ENCODE peak calls at places on chromosomes 16 and 17, in four cellular contexts. G is progenitor cell of endocrine pancreas; N is stimulated activated CD4-positive, alpha-beta T cell treated with anti-CD3 and anti-CD28 coated beads, Interleukin-15, amount 100 ng/mL, for 48 hours; B is SHP77. Q is an unnamed sample.

GRCh38 chr17:45043268-45043681 is 8.2 kb downstream of the DCAKD start:
- DNase-seq in G (no peak), N (no peak), B (peak; percentile 7), Q (peak; percentile 34)

GRCh38 chr16:66959645-66960177 is 1.4 kb upstream of the CES3 start:
- DNase-seq in B (no peak), N (no peak), G (no peak), Q (no peak)

GRCh38 chr16:19415461-19415860 is 2.2 kb upstream of the TMC5 start:
- DNase-seq in B (no peak), G (no peak), N (no peak), Q (no peak)

GRCh38 chr16:11462036-11462435 is 116.8 kb downstream of the RMI2 start:
- DNase-seq in G (no peak), B (no peak), N (no peak), Q (no peak)

GRCh38 chr17:76726766-76727718 is at the start of gene METTL23:
- DNase-seq in B (peak; percentile 71), N (peak; percentile 93), G (peak; percentile 70), Q (peak; percentile 95)

GRCh38 chr17:44932096-44932495 is 15.5 kb downstream of the KIF18B start:
- DNase-seq in B (no peak), N (no peak), G (no peak), Q (no peak)

GRCh38 chr17:29412780-29413565 is 22.8 kb downstream of the TAOK1 start:
- DNase-seq in B (no peak), G (no peak), N (no peak), Q (no peak)

GRCh38 chr17:1673041-1673790 is 11.5 kb downstream of the PRPF8 start:
- DNase-seq in G (no peak), N (no peak), B (no peak), Q (no peak)

GRCh38 chr17:50270430-50271172 is 3.7 kb upstream of the TMEM92 start:
- DNase-seq in N (no peak), G (no peak), B (no peak), Q (peak; percentile 75)

GRCh38 chr17:74840989-74841666 is 18.6 kb downstream of the GRIN2C start:
- DNase-seq in N (no peak), G (no peak), B (no peak), Q (peak; percentile 62)

GRCh38 chr17:80761421-80761871 is 216.8 kb downstream of the RPTOR start:
- DNase-seq in N (peak; percentile 67), B (peak; percentile 60), G (no peak), Q (no peak)